ENCODE peak calls at places on chromosomes 12 and 14, in nine cellular contexts. One of them, this sample, is unnamed.

GRCh38 chr12:90729741-90730140 is 225.2 kb downstream of the CCER1 start:
- DNase-seq in NCI-H1417: no peak
- DNase-seq in anterior cingulate cortex: no peak
- DNase-seq in ovary: no peak
- DNase-seq in AG09309: no peak
- DNase-seq in NCI-H1048: no peak
- DNase-seq in RWPE1: no peak
- DNase-seq in NCI-H2081 treated with DMSO at 0.1 percent for 48 hours: no peak
- DNase-seq in NCI-H1092: no peak
- DNase-seq in this sample: no peak

GRCh38 chr12:109987615-109988014 is 8.6 kb downstream of the GIT2 start:
- DNase-seq in RWPE1: no peak
- DNase-seq in ovary: no peak
- DNase-seq in NCI-H1048: no peak
- DNase-seq in anterior cingulate cortex: no peak
- DNase-seq in AG09309: peak
- DNase-seq in NCI-H1092: no peak
- DNase-seq in NCI-H2081 treated with DMSO at 0.1 percent for 48 hours: no peak
- DNase-seq in NCI-H1417: no peak
- DNase-seq in this sample: no peak

GRCh38 chr12:40663781-40664180 is 28.5 kb upstream of the CNTN1 start:
- DNase-seq in AG09309: no peak
- DNase-seq in ovary: no peak
- DNase-seq in NCI-H1092: no peak
- DNase-seq in NCI-H1048: no peak
- DNase-seq in NCI-H2081 treated with DMSO at 0.1 percent for 48 hours: no peak
- DNase-seq in RWPE1: no peak
- DNase-seq in NCI-H1417: no peak
- DNase-seq in anterior cingulate cortex: no peak
- DNase-seq in this sample: no peak

GRCh38 chr12:58905422-58905821 is 14.9 kb downstream of the LRIG3 start:
- DNase-seq in NCI-H1092: no peak
- DNase-seq in AG09309: no peak
- DNase-seq in anterior cingulate cortex: no peak
- DNase-seq in RWPE1: no peak
- DNase-seq in NCI-H1417: no peak
- DNase-seq in ovary: no peak
- DNase-seq in NCI-H1048: no peak
- DNase-seq in NCI-H2081 treated with DMSO at 0.1 percent for 48 hours: no peak
- DNase-seq in this sample: no peak

GRCh38 chr12:29153231-29153630 is 4.2 kb downstream of the FAR2 start:
- DNase-seq in NCI-H1092: no peak
- DNase-seq in AG09309: no peak
- DNase-seq in NCI-H1048: no peak
- DNase-seq in ovary: no peak
- DNase-seq in anterior cingulate cortex: no peak
- DNase-seq in RWPE1: no peak
- DNase-seq in NCI-H1417: peak
- DNase-seq in NCI-H2081 treated with DMSO at 0.1 percent for 48 hours: no peak
- DNase-seq in this sample: peak

GRCh38 chr12:116502989-116503496 is 56.1 kb upstream of the MAP1LC3B2 start:
- DNase-seq in NCI-H1417: no peak
- DNase-seq in RWPE1: no peak
- DNase-seq in AG09309: no peak
- DNase-seq in NCI-H1092: no peak
- DNase-seq in ovary: no peak
- DNase-seq in anterior cingulate cortex: no peak
- DNase-seq in NCI-H1048: no peak
- DNase-seq in NCI-H2081 treated with DMSO at 0.1 percent for 48 hours: no peak
- DNase-seq in this sample: no peak

GRCh38 chr14:73795466-73795865 is 56.2 kb upstream of the PTGR2 start:
- DNase-seq in NCI-H1417: no peak
- DNase-seq in NCI-H1048: no peak
- DNase-seq in NCI-H1092: no peak
- DNase-seq in NCI-H2081 treated with DMSO at 0.1 percent for 48 hours: no peak
- DNase-seq in anterior cingulate cortex: no peak
- DNase-seq in AG09309: no peak
- DNase-seq in ovary: no peak
- DNase-seq in RWPE1: no peak
- DNase-seq in this sample: no peak

GRCh38 chr14:29712586-29712985 is 215.1 kb downstream of the PRKD1 start:
- DNase-seq in NCI-H1048: no peak
- DNase-seq in RWPE1: no peak
- DNase-seq in NCI-H1092: peak
- DNase-seq in NCI-H2081 treated with DMSO at 0.1 percent for 48 hours: peak
- DNase-seq in ovary: no peak
- DNase-seq in NCI-H1417: no peak
- DNase-seq in anterior cingulate cortex: no peak
- DNase-seq in AG09309: no peak
- DNase-seq in this sample: no peak

GRCh38 chr12:49866859-49867579 is 24.1 kb upstream of the BCDIN3D start:
- DNase-seq in NCI-H1092: peak
- DNase-seq in NCI-H1048: peak
- DNase-seq in NCI-H2081 treated with DMSO at 0.1 percent for 48 hours: no peak
- DNase-seq in anterior cingulate cortex: no peak
- DNase-seq in RWPE1: peak
- DNase-seq in NCI-H1417: peak
- DNase-seq in ovary: peak
- DNase-seq in AG09309: no peak
- DNase-seq in this sample: peak